ENCODE peak calls at places on chromosome 19, in five cellular contexts. G, J, H, B and S are unnamed samples.
A peak's percentile ranks its signal among the peaks of the same experiment; 100 is the strongest.

GRCh38 chr19:13026478-13026999 is 31.3 kb downstream of the NFIX start:
- DNase-seq in G (no peak), J (no peak), H (no peak), B (no peak), S (no peak)

GRCh38 chr19:53801257-53801656 is 22.9 kb downstream of the NLRP12 start:
- DNase-seq in G (no peak), J (no peak), H (no peak), B (no peak), S (no peak)

GRCh38 chr19:29502581-29502850 is 23.3 kb upstream of the VSTM2B start:
- DNase-seq in G (no peak), J (no peak), H (no peak), B (no peak), S (no peak)

GRCh38 chr19:41219924-41220567 is 1.0 kb downstream of the AXL start:
- DNase-seq in G (no peak), J (no peak), H (no peak), B (no peak), S (no peak)

GRCh38 chr19:4775627-4776152 is 15.8 kb upstream of the FEM1A start:
- DNase-seq in G (no peak), J (no peak), H (no peak), B (no peak), S (no peak)

GRCh38 chr19:8641908-8642547 is 11.6 kb downstream of the NFILZ start:
- DNase-seq in G (no peak), J (peak; percentile 67), H (no peak), B (no peak), S (peak; percentile 19)

GRCh38 chr19:11963566-11964355 is 1.1 kb upstream of the ZNF763 start:
- DNase-seq in G (peak; percentile 73), J (peak; percentile 72), H (peak; percentile 76), B (peak; percentile 48), S (peak; percentile 84)

GRCh38 chr19:50501568-50502475 is 9.2 kb downstream of the JOSD2 start:
- DNase-seq in G (no peak), J (no peak), H (no peak), B (no peak), S (no peak)

GRCh38 chr19:52189745-52190678 is at the start of gene PPP2R1A:
- DNase-seq in G (peak; percentile 98), J (peak; percentile 99), H (peak; percentile 97), B (peak; percentile 96), S (peak; percentile 99)

GRCh38 chr19:42409477-42409876 is 17.7 kb downstream of the LIPE start:
- DNase-seq in G (no peak), J (no peak), H (no peak), B (no peak), S (no peak)

GRCh38 chr19:40444181-40445005 is at the start of gene SERTAD3:
- DNase-seq in G (peak; percentile 96), J (peak; percentile 98), H (peak; percentile 97), B (peak; percentile 95), S (peak; percentile 94)

GRCh38 chr19:21698215-21698614 is 69.2 kb downstream of the ZNF100 start:
- DNase-seq in G (no peak), J (peak; percentile 12), H (no peak), B (no peak), S (peak; percentile 29)

GRCh38 chr19:34313188-34313587 is 51.8 kb upstream of the GPI start:
- DNase-seq in G (no peak), J (no peak), H (no peak), B (no peak), S (no peak)